ENCODE peak calls at places on chromosomes 11 and 22, in seven cellular contexts. J is mammary epithelial cell, Z is fibroblast of pulmonary artery, N is AG09319, I is thoracic aorta, B is choroid plexus epithelial cell, X is lower leg skin. C is an unnamed sample.
A peak's percentile ranks its signal among the peaks of the same experiment; 100 is the strongest.

GRCh38 chr11:61910473-61911123 is 6.8 kb downstream of the RAB3IL1 start:
- DNase-seq in X (no peak), N (no peak), J (no peak), I (no peak), B (no peak), Z (no peak), C (no peak)

GRCh38 chr11:64035581-64035980 is at the start of gene FLRT1:
- DNase-seq in N (no peak), J (no peak), X (no peak), B (no peak), Z (no peak), I (no peak), C (no peak)

GRCh38 chr22:50360578-50360977 is 17.5 kb downstream of the PPP6R2 start:
- DNase-seq in Z (no peak), X (no peak), J (no peak), B (no peak), N (no peak), I (no peak), C (no peak)

GRCh38 chr11:134654161-134654915 is 242.3 kb upstream of the B3GAT1 start:
- DNase-seq in B (no peak), X (peak; percentile 71), J (no peak), I (no peak), Z (no peak), N (no peak), C (peak; percentile 4)

GRCh38 chr11:108865411-108865810 is 200.5 kb downstream of the DDX10 start:
- DNase-seq in X (no peak), B (no peak), I (no peak), J (no peak), Z (peak; percentile 40), N (no peak), C (no peak)

GRCh38 chr11:45964911-45965389 is 42.5 kb downstream of the LARGE2 start:
- DNase-seq in Z (peak; percentile 88), N (peak; percentile 45), B (peak; percentile 91), J (peak; percentile 54), X (no peak), I (no peak), C (peak; percentile 36)

GRCh38 chr22:38097557-38098409 is 12.7 kb downstream of the BAIAP2L2 start:
- DNase-seq in B (peak; percentile 54), Z (peak; percentile 40), X (no peak), I (no peak), J (no peak), N (no peak), C (no peak)

GRCh38 chr11:16924826-16925494 is 89.3 kb downstream of the PLEKHA7 start:
- DNase-seq in Z (peak; percentile 25), J (peak; percentile 84), B (peak; percentile 43), X (no peak), N (no peak), I (no peak), C (no peak)

GRCh38 chr11:27904358-27905055 is 203.4 kb downstream of the KIF18A start:
- DNase-seq in Z (no peak), N (no peak), X (no peak), J (peak; percentile 50), I (no peak), B (no peak), C (no peak)

GRCh38 chr22:23381661-23382427 is 198.2 kb downstream of the IGLL1 start:
- DNase-seq in Z (no peak), X (peak; percentile 82), I (no peak), N (no peak), B (no peak), J (no peak), C (no peak)

GRCh38 chr11:2186669-2187266 is 15.2 kb upstream of the TH start:
- DNase-seq in Z (peak; percentile 22), J (no peak), I (no peak), N (no peak), X (no peak), B (peak; percentile 36), C (peak; percentile 51)

GRCh38 chr11:36026315-36026968 is 82.6 kb downstream of the LDLRAD3 start:
- DNase-seq in X (no peak), Z (no peak), B (no peak), N (no peak), I (no peak), J (no peak), C (no peak)

GRCh38 chr11:61667684-61668320 is 12.4 kb upstream of the DAGLA start:
- DNase-seq in X (no peak), J (no peak), Z (no peak), I (no peak), B (no peak), N (no peak), C (no peak)

GRCh38 chr11:82718307-82718706 is 15.4 kb downstream of the FAM181B start:
- DNase-seq in B (peak; percentile 79), X (no peak), I (no peak), J (peak; percentile 54), Z (peak; percentile 60), N (no peak), C (no peak)
- TF ChIP-seq CTCF in B (peak; percentile 83), X (no peak), I (peak; percentile 61), J (peak; percentile 80), Z (peak; percentile 80), N (peak; percentile 78), C (no peak)

DNA sequence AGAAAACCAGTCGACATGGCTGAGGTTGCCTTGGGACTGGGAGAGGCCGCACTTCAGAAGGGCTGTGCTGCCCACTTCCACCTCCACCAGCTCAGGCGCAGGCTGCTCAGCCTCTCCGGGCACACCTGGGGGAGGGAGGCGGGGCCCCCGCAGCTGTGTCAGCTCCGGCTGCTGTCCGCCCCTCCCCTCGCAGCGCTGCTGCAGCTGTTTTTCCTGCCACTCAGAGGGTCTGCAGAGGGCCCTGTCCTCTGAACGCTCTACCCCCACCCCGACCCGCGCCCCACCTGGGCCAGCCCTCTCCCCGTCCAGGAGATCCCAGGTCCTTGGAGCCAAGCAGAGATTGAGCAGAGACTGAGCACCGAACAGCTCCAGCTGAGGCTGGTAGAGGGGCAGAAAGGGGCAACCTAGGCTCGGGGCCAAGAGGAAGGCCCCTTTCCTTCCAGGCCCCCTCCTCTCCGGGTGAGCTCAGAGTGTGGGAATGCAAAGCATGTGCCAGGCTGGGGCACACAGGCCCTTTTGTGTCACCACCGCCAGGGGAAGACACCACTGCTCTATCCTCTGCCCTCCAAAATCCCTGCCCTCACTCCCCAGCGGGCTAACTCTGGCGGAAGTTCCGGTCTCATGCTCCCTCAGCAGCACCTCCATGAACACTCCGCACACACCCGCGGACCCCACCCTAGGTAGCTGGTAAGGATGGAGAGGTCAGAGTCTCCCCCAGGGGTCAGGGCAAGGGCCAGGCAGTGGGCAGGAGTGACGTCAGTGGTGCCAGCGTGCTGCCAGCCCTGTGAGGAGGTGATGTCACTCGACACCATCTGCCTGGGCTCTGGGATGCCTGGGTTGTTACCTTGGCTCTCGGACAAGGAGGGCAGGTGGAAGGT is 1.6 kb downstream of the MCAM start:
- DNase-seq in Z (no peak), N (no peak), X (no peak), J (peak; percentile 56), I (no peak), B (no peak), C (no peak)
- TF ChIP-seq CTCF in Z (no peak), N (no peak), X (no peak), J (no peak), I (peak; percentile 22), B (no peak), C (no peak)

GRCh38 chr11:117823941-117824420 is 563 bp downstream of the FXYD2 start:
- DNase-seq in J (no peak), N (no peak), B (peak; percentile 28), Z (peak; percentile 88), I (no peak), X (peak; percentile 88), C (peak; percentile 11)

GRCh38 chr11:117822522-117823033 is 2.0 kb downstream of the FXYD2 start:
- DNase-seq in N (no peak), B (no peak), J (no peak), I (no peak), Z (no peak), X (peak; percentile 68), C (no peak)

GRCh38 chr11:117822031-117822521 is 2.5 kb downstream of the FXYD2 start:
- DNase-seq in X (no peak), B (peak; percentile 46), J (no peak), N (no peak), I (no peak), Z (peak; percentile 17), C (no peak)

GRCh38 chr11:117824571-117825537 is at the start of gene FXYD2:
- DNase-seq in X (peak; percentile 86), N (no peak), B (no peak), I (no peak), Z (peak; percentile 81), J (no peak), C (peak; percentile 10)

DNA sequence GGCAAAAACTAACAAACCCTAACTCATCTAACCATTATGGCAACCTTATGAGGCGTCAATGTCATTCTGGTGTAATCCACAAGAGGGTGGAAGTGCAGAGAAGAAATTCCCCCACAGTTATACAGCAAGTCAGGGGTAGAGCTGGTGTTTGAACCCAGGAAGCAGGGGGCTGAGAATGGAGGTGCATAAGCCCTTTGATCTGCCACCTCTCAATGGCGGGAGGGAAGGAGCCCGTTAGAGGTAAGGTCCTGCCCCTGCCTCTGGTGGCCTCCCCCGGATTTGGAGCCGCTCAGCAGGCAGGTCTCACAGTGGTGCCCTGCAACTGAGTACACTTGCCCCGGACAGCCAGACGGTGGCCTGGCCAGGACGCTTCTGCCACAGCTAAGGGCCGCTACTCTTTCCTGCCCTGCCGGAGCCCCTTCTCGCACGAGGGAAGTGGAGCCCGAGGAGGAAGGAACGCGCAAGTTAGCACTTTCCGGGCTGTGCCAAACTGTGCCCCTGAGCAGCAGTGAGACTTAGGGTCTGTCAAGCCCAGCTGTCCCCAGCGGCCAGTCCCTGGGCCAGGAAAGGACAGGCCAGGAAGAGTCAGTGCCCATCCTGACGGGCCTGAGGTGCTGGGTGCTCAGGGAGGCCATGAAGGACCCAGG is 1.1 kb downstream of the FXYD2 start:
- DNase-seq in N (no peak), J (no peak), Z (peak; percentile 23), B (no peak), I (no peak), X (peak; percentile 81), C (peak; percentile 14)
- TF ChIP-seq CTCF in N (no peak), J (peak; percentile 41), Z (peak; percentile 21), B (peak; percentile 37), I (no peak), X (no peak), C (no peak)

GRCh38 chr11:95767498-95767897 is 22.1 kb downstream of the FAM76B start:
- DNase-seq in B (peak; percentile 79), X (no peak), J (peak; percentile 71), I (no peak), Z (peak; percentile 90), N (peak; percentile 18), C (no peak)

GRCh38 chr11:95768521-95768920 is 21.1 kb downstream of the FAM76B start:
- DNase-seq in N (no peak), X (no peak), J (no peak), B (peak; percentile 39), I (no peak), Z (no peak), C (no peak)

GRCh38 chr11:95762513-95762912 is 27.1 kb downstream of the FAM76B start:
- DNase-seq in Z (no peak), I (no peak), N (no peak), J (no peak), B (peak; percentile 5), X (no peak), C (no peak)

DNA sequence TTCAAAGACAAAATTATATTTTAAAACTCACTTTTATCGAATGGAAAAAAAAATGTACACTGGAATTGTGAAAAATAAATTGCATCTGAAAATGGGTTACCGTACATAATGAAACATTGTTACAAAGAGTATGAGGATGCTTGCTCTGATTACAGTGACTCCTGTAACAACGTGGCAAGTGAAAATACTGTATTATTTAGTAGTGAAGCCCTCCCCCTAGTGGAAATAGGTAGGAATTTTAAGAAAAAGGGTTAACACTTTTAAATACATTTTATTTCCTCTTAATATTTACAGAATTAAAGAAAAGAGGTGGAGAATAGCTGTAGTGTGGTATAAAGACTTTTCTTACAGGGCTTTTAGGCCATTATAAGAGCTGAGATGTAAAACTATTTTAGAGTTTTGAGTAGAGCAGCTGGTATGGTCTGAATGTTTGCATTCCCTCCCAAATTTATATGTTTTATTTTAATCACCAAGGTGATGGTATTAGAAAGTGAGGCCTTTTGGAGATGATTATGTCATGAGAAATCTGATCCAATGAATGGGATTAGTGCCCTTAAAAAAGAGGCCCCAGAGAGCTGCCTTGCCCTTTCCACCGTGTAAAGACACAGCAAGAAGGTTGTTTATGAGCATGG is 25.2 kb downstream of the FAM76B start:
- DNase-seq in Z (peak; percentile 77), J (peak; percentile 37), I (no peak), N (peak; percentile 39), X (no peak), B (peak; percentile 78), C (no peak)
- TF ChIP-seq CTCF in Z (peak; percentile 56), J (peak; percentile 61), I (peak; percentile 75), N (peak; percentile 48), X (no peak), B (peak; percentile 57), C (peak; percentile 80)